ENCODE peak calls at places on chromosome 6, in eight cellular contexts. M, Q, U, V, I, B, E and D are unnamed samples.

GRCh38 chr6:73521351-73522254 is 771 bp upstream of the EEF1A1 start:
- DNase-seq in Q (peak), E (no peak), U (no peak), M (peak), V (no peak), I (peak), B (no peak), D (no peak)

GRCh38 chr6:12608016-12608860 is 108.3 kb upstream of the PHACTR1 start:
- DNase-seq in E (no peak), Q (peak), V (no peak), B (no peak), U (no peak), M (no peak), I (no peak), D (no peak)

GRCh38 chr6:26401987-26402658 is at the start of gene BTN3A1:
- DNase-seq in I (peak), M (peak), E (no peak), U (peak), V (peak), Q (peak), B (peak), D (peak)

GRCh38 chr6:97697450-97697849 is 414.4 kb upstream of the MMS22L start:
- DNase-seq in B (no peak), U (no peak), M (no peak), V (no peak), E (no peak), Q (peak), I (no peak), D (no peak)

GRCh38 chr6:80962382-80962781 is 790.1 kb downstream of the TENT5A start:
- DNase-seq in I (no peak), U (no peak), E (no peak), Q (no peak), V (no peak), B (no peak), M (no peak), D (no peak)

GRCh38 chr6:12147557-12148316 is 135.6 kb downstream of the HIVEP1 start:
- DNase-seq in I (no peak), V (no peak), E (no peak), B (no peak), Q (peak), M (no peak), U (no peak), D (no peak)

GRCh38 chr6:169420912-169421543 is 167.4 kb upstream of the THBS2 start:
- DNase-seq in Q (peak), B (peak), E (no peak), V (peak), M (no peak), I (no peak), U (peak), D (no peak)

GRCh38 chr6:113301651-113302050 is 555.5 kb upstream of the MARCKS start:
- DNase-seq in V (no peak), Q (peak), M (no peak), B (no peak), U (no peak), I (no peak), E (no peak), D (no peak)

GRCh38 chr6:41639556-41640371 is 1.5 kb downstream of the MDFI start:
- DNase-seq in Q (no peak), V (no peak), I (no peak), M (peak), U (no peak), E (no peak), B (no peak), D (no peak)

GRCh38 chr6:13395272-13396237 is 67.2 kb upstream of the TBC1D7 start:
- DNase-seq in M (no peak), E (peak), U (peak), Q (peak), I (peak), B (peak), V (peak), D (peak)

GRCh38 chr6:159042003-159042823 is 2.6 kb downstream of the TAGAP start:
- DNase-seq in V (peak), Q (peak), I (peak), E (no peak), B (peak), M (peak), U (peak), D (peak)

GRCh38 chr6:133995758-133996157 is 42.7 kb downstream of the TBPL1 start:
- DNase-seq in U (no peak), M (no peak), Q (no peak), V (no peak), B (no peak), I (no peak), E (no peak), D (no peak)

GRCh38 chr6:131001945-131002661 is 60.9 kb downstream of the EPB41L2 start:
- DNase-seq in Q (peak), M (no peak), B (peak), U (no peak), V (no peak), I (no peak), E (no peak), D (no peak)

GRCh38 chr6:90468080-90468479 is 118.8 kb downstream of the MAP3K7 start:
- DNase-seq in B (no peak), Q (peak), V (no peak), M (no peak), E (no peak), I (no peak), U (no peak), D (no peak)

GRCh38 chr6:37099442-37099841 is 70.5 kb upstream of the PIM1 start:
- DNase-seq in E (no peak), M (no peak), I (no peak), V (no peak), U (no peak), Q (no peak), B (peak), D (no peak)

GRCh38 chr6:36871686-36872085 is 2.9 kb downstream of the PPIL1 start:
- DNase-seq in I (no peak), V (no peak), Q (no peak), U (no peak), B (no peak), M (no peak), E (no peak), D (no peak)

GRCh38 chr6:163708459-163708858 is 293.9 kb downstream of the QKI start:
- DNase-seq in E (no peak), B (no peak), V (no peak), Q (no peak), I (no peak), U (peak), M (no peak), D (no peak)

GRCh38 chr6:57221936-57222683 is at the start of gene RAB23:
- DNase-seq in U (peak), E (peak), M (peak), I (peak), Q (peak), B (peak), V (peak), D (peak)
- TF ChIP-seq POLR2A in U (peak), E (peak), M (no peak), I (peak), Q (peak), B (peak), V (peak), D (peak)

GRCh38 chr6:72031471-72031870 is 145.1 kb downstream of the RIMS1 start:
- DNase-seq in Q (no peak), M (no peak), B (no peak), I (no peak), U (no peak), E (no peak), V (no peak), D (no peak)

GRCh38 chr6:72035966-72036365 is 149.6 kb downstream of the RIMS1 start:
- DNase-seq in B (no peak), U (no peak), Q (no peak), M (no peak), E (no peak), V (no peak), I (no peak), D (no peak)

GRCh38 chr6:72032056-72032455 is 145.7 kb downstream of the RIMS1 start:
- DNase-seq in B (no peak), U (no peak), Q (no peak), V (no peak), M (no peak), E (no peak), I (no peak), D (no peak)

GRCh38 chr6:72037006-72037405 is 150.7 kb downstream of the RIMS1 start:
- DNase-seq in U (no peak), Q (no peak), M (no peak), B (no peak), V (no peak), I (no peak), E (no peak), D (no peak)

DNA sequence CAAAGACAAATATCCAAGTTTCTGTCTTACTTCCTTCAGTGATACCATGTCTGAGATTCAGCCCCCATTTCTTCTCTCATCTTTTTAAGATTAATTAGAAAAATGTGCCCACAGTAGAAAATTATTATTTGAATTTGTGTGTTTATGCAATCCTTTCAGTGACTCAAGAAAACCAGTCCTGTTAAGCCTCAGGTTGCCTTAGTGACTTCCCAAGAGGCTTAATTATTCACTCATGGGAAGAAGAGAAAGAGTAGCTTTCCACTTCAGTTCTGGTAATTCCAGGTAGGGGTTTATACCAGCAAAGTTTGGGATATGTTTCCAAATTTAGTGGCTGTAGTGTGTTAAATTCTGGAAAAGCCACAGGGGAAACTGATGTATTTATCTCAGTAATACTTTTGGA is 149.1 kb downstream of the RIMS1 start:
- DNase-seq in E (no peak), M (no peak), I (no peak), V (no peak), U (no peak), Q (no peak), B (no peak), D (no peak)
- TF ChIP-seq CTCF in E (no peak), M (no peak), I (no peak), V (no peak), U (no peak), Q (no peak), B (no peak), D (no peak)

GRCh38 chr6:1136415-1136774 is 175.5 kb upstream of the FOXQ1 start:
- DNase-seq in Q (peak), V (peak), B (no peak), M (no peak), I (no peak), E (no peak), U (no peak), D (peak)

GRCh38 chr6:1139155-1139890 is 172.6 kb upstream of the FOXQ1 start:
- DNase-seq in V (no peak), I (no peak), U (no peak), M (no peak), B (no peak), Q (no peak), E (no peak), D (no peak)

GRCh38 chr6:1136856-1137255 is 175.0 kb upstream of the FOXQ1 start:
- DNase-seq in U (no peak), M (no peak), B (no peak), I (no peak), E (no peak), V (no peak), Q (no peak), D (no peak)

GRCh38 chr6:1137849-1138248 is 174.0 kb upstream of the FOXQ1 start:
- DNase-seq in V (no peak), B (no peak), U (no peak), Q (no peak), M (no peak), I (no peak), E (no peak), D (no peak)

DNA sequence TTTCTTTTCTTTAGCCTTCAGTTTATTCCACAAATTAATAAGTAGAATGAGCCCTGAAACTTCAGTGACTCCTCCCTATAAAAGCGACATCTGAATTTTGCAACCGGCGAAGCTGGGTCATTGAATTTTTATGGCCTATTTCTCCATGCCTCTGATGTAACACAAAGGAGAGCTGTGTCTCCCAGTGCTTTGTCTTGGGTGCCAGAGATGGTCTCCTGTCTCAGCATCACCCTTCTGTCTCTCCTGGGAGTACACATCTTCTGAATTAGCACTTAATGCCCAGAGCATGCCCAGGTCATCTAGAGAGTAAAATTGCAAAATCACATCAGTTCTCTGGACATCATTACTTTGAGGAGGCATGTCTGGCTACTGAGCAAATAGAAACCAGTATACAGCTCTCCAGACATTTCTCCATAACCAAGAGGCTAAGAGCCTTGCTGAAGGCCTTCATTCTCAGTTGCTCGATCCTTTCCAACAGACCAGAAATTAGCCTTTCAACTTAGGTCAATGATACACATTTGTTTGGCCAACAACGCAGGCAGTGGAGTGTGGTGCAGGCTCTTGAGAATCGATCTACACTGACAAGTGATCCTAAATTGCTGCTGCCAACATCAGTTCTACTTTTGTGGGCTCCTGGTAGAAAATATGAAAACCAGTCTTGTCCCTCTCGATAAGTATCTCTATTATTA is 176.0 kb upstream of the FOXQ1 start:
- DNase-seq in E (no peak), B (no peak), I (no peak), M (no peak), U (no peak), V (no peak), Q (no peak), D (no peak)
- H3K27ac ChIP-seq in E (no peak), B (no peak), I (no peak), M (no peak), U (no peak), V (peak), Q (peak), D (no peak)

DNA sequence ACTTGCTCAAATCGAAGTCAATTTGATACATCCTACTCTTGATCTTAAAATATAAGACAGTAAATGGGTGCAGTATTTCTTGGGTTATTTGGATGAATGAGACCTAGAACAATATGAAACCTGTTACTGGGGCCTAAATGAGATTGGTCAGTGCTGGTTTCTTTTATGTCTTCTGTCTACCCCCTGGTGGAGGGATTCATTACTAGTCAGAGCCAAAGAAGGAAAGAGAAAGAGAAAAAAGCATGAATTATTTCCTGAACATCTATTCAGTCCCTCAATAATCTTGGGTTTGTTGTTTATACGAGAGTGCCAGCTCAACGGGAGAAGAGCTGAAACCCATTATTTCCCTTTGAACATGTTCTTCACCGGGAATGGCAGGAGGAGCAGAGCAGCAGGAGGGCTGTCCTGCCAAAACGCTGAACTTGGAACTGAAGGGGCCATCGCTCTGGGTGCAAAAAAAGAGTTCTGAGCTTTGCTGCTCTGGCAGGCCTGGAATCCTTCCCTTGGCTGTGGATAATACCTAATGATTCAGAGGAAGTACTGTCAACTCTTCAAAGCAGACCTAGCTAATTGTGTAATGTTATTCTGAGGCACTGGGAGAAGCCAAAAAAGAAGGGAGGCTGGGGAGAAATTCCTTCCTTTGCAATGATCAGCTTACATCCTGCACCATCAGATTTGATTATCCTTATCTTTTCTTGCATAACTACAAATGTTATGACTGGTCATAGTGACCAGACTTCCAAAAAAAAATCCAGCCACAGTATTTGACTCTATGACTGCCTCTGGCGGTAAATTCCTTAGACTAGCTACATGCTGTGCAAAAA is 72.0 kb downstream of the BLOC1S5 start:
- DNase-seq in V (no peak), E (no peak), M (no peak), B (peak), I (peak), U (no peak), Q (peak), D (no peak)
- TF ChIP-seq POLR2A in V (no peak), E (no peak), M (no peak), B (no peak), I (no peak), U (no peak), Q (no peak), D (no peak)

DNA sequence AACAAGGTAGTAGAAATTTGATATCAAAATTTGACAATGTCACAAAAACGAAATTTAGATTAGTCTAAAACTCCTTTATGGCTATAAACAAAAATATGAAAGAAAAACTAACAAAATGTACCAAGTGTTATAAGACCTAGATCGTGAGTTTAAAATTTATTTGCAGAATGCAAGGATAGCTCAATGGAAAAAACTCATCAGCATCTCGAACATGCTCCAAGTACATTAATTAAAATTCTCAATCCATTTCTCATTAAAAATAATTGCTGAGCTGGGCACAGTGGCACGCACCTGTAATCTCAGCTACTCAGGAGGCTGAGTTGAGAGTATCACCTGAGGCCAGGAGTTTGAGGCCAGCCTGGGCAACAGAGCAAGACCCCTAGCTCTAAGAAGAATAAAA is 70.8 kb downstream of the MAP3K5 start:
- DNase-seq in V (no peak), U (no peak), B (no peak), I (no peak), E (no peak), M (no peak), Q (no peak), D (no peak)
- TF ChIP-seq CTCF in V (no peak), U (no peak), B (no peak), I (no peak), E (no peak), M (no peak), Q (no peak), D (no peak)

DNA sequence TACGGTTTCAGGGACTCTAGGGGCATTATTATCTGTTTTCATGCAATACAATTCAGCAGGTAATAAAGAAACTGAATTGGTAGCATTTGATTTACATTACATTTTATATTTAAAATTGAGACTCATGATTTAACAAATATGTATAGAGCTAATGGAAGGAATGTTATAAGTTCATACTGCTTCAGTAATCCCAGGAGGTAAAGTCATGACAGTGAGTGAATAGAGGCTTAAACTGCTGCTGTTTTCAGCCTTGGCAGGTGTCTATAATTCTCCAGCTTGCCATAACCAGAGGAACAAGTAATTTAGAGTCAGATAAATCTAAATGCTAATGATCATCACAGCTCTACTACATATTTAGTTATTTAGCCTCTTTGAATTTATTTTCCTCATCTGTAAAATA is 360.8 kb upstream of the MANEA start:
- DNase-seq in V (no peak), U (no peak), Q (no peak), I (no peak), M (no peak), E (no peak), B (no peak), D (no peak)
- H3K27ac ChIP-seq in V (no peak), U (no peak), Q (no peak), I (no peak), M (no peak), E (no peak), B (no peak), D (no peak)